ENCODE peak calls at places on chromosomes 3 and 15, in eight cellular contexts. Z is activated CD8-positive, alpha-beta memory T cell treated with anti-CD3 and anti-CD28 coated beads for 48 hours; C is M059J; J is COR-L47; K is cardiac fibroblast; R is SHP77; N is effector CD4-positive, alpha-beta T cell; L is GM23248. V is an unnamed sample.

GRCh38 chr3:16448691-16449090 is 64.8 kb downstream of the RFTN1 start:
- DNase-seq in L (peak; percentile 98), C (peak; percentile 93), N (no peak), R (no peak), K (peak; percentile 97), Z (no peak), J (peak; percentile 37), V (no peak)

GRCh38 chr3:71905426-71905825 is 120.5 kb upstream of the PROK2 start:
- DNase-seq in R (no peak), J (no peak), L (no peak), K (no peak), C (no peak), N (no peak), Z (no peak), V (no peak)

GRCh38 chr3:68876112-68876713 is 56.1 kb downstream of the TAFA4 start:
- DNase-seq in N (peak; percentile 11), Z (no peak), C (peak; percentile 27), R (peak; percentile 47), L (peak; percentile 74), K (peak; percentile 85), J (peak; percentile 52), V (no peak)

GRCh38 chr3:194782767-194783404 is 97.2 kb downstream of the FAM43A start:
- DNase-seq in K (peak; percentile 32), L (peak; percentile 83), C (no peak), R (peak; percentile 7), Z (no peak), N (no peak), J (no peak), V (no peak)

GRCh38 chr15:78213956-78214355 is 20.4 kb downstream of the ACSBG1 start:
- DNase-seq in K (no peak), Z (no peak), J (no peak), R (no peak), N (no peak), C (no peak), L (no peak), V (no peak)

GRCh38 chr3:168457973-168458539 is 362.3 kb upstream of the GOLIM4 start:
- DNase-seq in J (peak; percentile 8), K (no peak), Z (no peak), L (no peak), R (no peak), C (no peak), N (no peak), V (no peak)

GRCh38 chr3:10941972-10942371 is 50.6 kb upstream of the SLC6A1 start:
- DNase-seq in L (peak; percentile 19), N (no peak), Z (no peak), K (peak; percentile 25), C (no peak), R (no peak), J (no peak), V (peak; percentile 19)

GRCh38 chr15:28096720-28097431 is 2.2 kb downstream of the OCA2 start:
- DNase-seq in Z (no peak), R (no peak), C (no peak), N (no peak), K (no peak), J (no peak), L (peak; percentile 32), V (no peak)

GRCh38 chr3:79954756-79955155 is 187.0 kb upstream of the ROBO1 start:
- DNase-seq in C (peak; percentile 3), Z (no peak), N (no peak), K (no peak), R (no peak), J (no peak), L (no peak), V (no peak)

GRCh38 chr15:77083381-77084160 is 12.7 kb upstream of the TSPAN3 start:
- DNase-seq in N (peak; percentile 28), K (peak; percentile 59), J (peak; percentile 96), R (peak; percentile 95), C (no peak), L (no peak), Z (no peak), V (peak; percentile 28)

GRCh38 chr3:53758846-53759245 is 87.4 kb downstream of the CHDH start:
- DNase-seq in L (no peak), C (no peak), K (no peak), N (no peak), J (no peak), Z (no peak), R (no peak), V (no peak)

GRCh38 chr15:98076021-98076816 is 115.7 kb downstream of the ARRDC4 start:
- DNase-seq in L (peak; percentile 33), Z (no peak), N (no peak), J (no peak), C (no peak), R (no peak), K (no peak), V (no peak)

GRCh38 chr15:85959573-85959972 is 120.1 kb upstream of the AGBL1 start:
- DNase-seq in Z (no peak), R (no peak), K (no peak), J (no peak), C (no peak), N (no peak), L (no peak), V (no peak)

GRCh38 chr15:68789921-68790575 is 30.6 kb downstream of the ANP32A start:
- DNase-seq in K (no peak), J (peak; percentile 51), Z (no peak), R (no peak), C (no peak), L (peak; percentile 21), N (no peak), V (no peak)

GRCh38 chr15:75224281-75224680 is 22.6 kb downstream of the C15orf39 start:
- DNase-seq in R (no peak), K (no peak), N (no peak), J (no peak), Z (no peak), C (no peak), L (no peak), V (no peak)

GRCh38 chr3:31613654-31614053 is 80.9 kb downstream of the STT3B start:
- DNase-seq in R (no peak), K (no peak), J (no peak), Z (no peak), N (no peak), C (no peak), L (no peak), V (no peak)

GRCh38 chr3:49357466-49358216 is 512 bp downstream of the GPX1 start:
- DNase-seq in C (peak; percentile 85), R (no peak), K (peak; percentile 95), L (peak; percentile 96), N (peak; percentile 32), J (no peak), Z (peak; percentile 29), V (peak; percentile 73)

GRCh38 chr15:61702224-61703120 is 357.8 kb downstream of the VPS13C start:
- DNase-seq in R (peak; percentile 88), K (no peak), L (no peak), C (no peak), Z (no peak), J (peak; percentile 39), N (no peak), V (no peak)

GRCh38 chr3:27544372-27544865 is 60.2 kb upstream of the SLC4A7 start:
- DNase-seq in K (peak; percentile 94), C (peak; percentile 70), L (peak; percentile 83), J (no peak), R (no peak), N (no peak), Z (no peak), V (no peak)

GRCh38 chr3:47522082-47522987 is 8.8 kb upstream of the ELP6 start:
- DNase-seq in J (peak; percentile 75), L (peak; percentile 92), C (peak; percentile 79), Z (peak; percentile 49), N (peak; percentile 57), R (peak; percentile 79), K (peak; percentile 91), V (peak; percentile 84)

GRCh38 chr3:115071611-115072010 is 75.5 kb downstream of the ZBTB20 start:
- DNase-seq in L (peak; percentile 91), K (peak; percentile 80), C (peak; percentile 83), Z (no peak), N (no peak), J (no peak), R (no peak), V (no peak)

V was measured in stimulated activated effector memory CD8-positive, alpha-beta T cell treated with anti-CD3 and anti-CD28 coated beads, Interleukin-12 subunit alpha, Interleukin-12 subunit beta, amount 100 ng/mL, for 72 hours.